ENCODE peak calls at places on chromosomes 7 and 10, in six cellular contexts. O is naive thymus-derived CD4-positive, alpha-beta T cell; C is A549; S is Kasumi-1; E is stimulated activated CD4-positive, alpha-beta T cell treated with anti-CD3 and anti-CD28 coated beads, Interleukin-2, amount 100 ng/mL, for 24 hours; L is activated effector memory CD4-positive, alpha-beta T cell treated with Interleukin-2 at 50 U/mL for 16 hours. M is an unnamed sample.

GRCh38 chr7:1576521-1577253 is 6.9 kb upstream of the PSMG3 start:
- DNase-seq in O (no peak), C (no peak), S (no peak), E (no peak), L (no peak), M (no peak)

GRCh38 chr7:1227814-1228534 is 4.7 kb upstream of the UNCX start:
- DNase-seq in O (no peak), C (no peak), S (peak), E (no peak), L (no peak), M (no peak)

GRCh38 chr7:135169141-135169935 is 1.2 kb downstream of the CYREN start:
- DNase-seq in O (no peak), C (peak), S (peak), E (peak), L (peak), M (peak)

GRCh38 chr7:152866791-152867481 is 107.4 kb downstream of the ACTR3B start:
- DNase-seq in O (no peak), C (no peak), S (no peak), E (no peak), L (no peak), M (no peak)

GRCh38 chr7:90488220-90488619 is 18.8 kb downstream of the PTTG1IP2 start:
- DNase-seq in O (no peak), C (no peak), S (no peak), E (no peak), L (no peak), M (no peak)

GRCh38 chr7:139567647-139568345 is 44.3 kb downstream of the CLEC2L start:
- DNase-seq in O (no peak), C (no peak), S (no peak), E (no peak), L (no peak), M (no peak)

GRCh38 chr10:62708569-62708968 is 96.0 kb upstream of the ADO start:
- DNase-seq in O (no peak), C (no peak), S (no peak), E (no peak), L (no peak), M (no peak)

GRCh38 chr7:131103997-131104396 is 223.7 kb upstream of the MKLN1 start:
- DNase-seq in O (no peak), C (no peak), S (no peak), E (no peak), L (no peak), M (no peak)

GRCh38 chr10:91409069-91409868 is 875 bp upstream of the HECTD2 start:
- DNase-seq in O (no peak), C (peak), S (peak), E (peak), L (peak), M (peak)

GRCh38 chr10:66215005-66215404 is 710.8 kb upstream of the LRRTM3 start:
- DNase-seq in O (no peak), C (peak), S (no peak), E (no peak), L (no peak), M (no peak)

GRCh38 chr7:134024729-134025128 is 102.4 kb upstream of the LRGUK start:
- DNase-seq in O (no peak), C (no peak), S (no peak), E (no peak), L (no peak), M (no peak)

GRCh38 chr10:120671491-120671890 is 179.7 kb upstream of the WDR11 start:
- DNase-seq in O (no peak), C (no peak), S (no peak), E (no peak), L (no peak), M (no peak)

GRCh38 chr10:53744746-53745145 is 972.2 kb upstream of the MBL2 start:
- DNase-seq in O (no peak), C (no peak), S (no peak), E (no peak), L (no peak), M (no peak)

GRCh38 chr10:124697443-124697836 is 46.7 kb downstream of the FAM53B start:
- DNase-seq in O (no peak), C (no peak), S (no peak), E (no peak), L (no peak), M (no peak)

GRCh38 chr10:103780242-103781149 is 74.9 kb downstream of the SH3PXD2A start:
- DNase-seq in O (no peak), C (no peak), S (no peak), E (no peak), L (no peak), M (no peak)

GRCh38 chr10:78306358-78306757 is 272.7 kb downstream of the RPS24 start:
- DNase-seq in O (no peak), C (no peak), S (no peak), E (no peak), L (no peak), M (no peak)

GRCh38 chr10:92572362-92573090 is 1.4 kb downstream of the IDE start:
- DNase-seq in O (no peak), C (no peak), S (no peak), E (no peak), L (no peak), M (no peak)

GRCh38 chr7:140656548-140657515 is 15.9 kb upstream of the ADCK2 start:
- DNase-seq in O (peak), C (no peak), S (peak), E (peak), L (no peak), M (no peak)

GRCh38 chr10:44980309-44981171 is 1.9 kb upstream of the DEPP1 start:
- DNase-seq in O (no peak), C (no peak), S (no peak), E (no peak), L (no peak), M (no peak)

GRCh38 chr10:124171561-124171960 is 78.2 kb upstream of the CHST15 start:
- DNase-seq in O (no peak), C (no peak), S (no peak), E (no peak), L (no peak), M (no peak)

GRCh38 chr10:61902448-61903183 is 1.1 kb downstream of the ARID5B start:
- DNase-seq in O (peak), C (peak), S (peak), E (peak), L (peak), M (peak)

GRCh38 chr10:4338768-4339167 is 487.2 kb upstream of the AKR1E2 start:
- DNase-seq in O (no peak), C (no peak), S (no peak), E (no peak), L (no peak), M (no peak)

GRCh38 chr10:132460071-132460470 is 63.1 kb downstream of the PWWP2B start:
- DNase-seq in O (no peak), C (no peak), S (no peak), E (no peak), L (no peak), M (no peak)

GRCh38 chr10:56920586-56921250 is 559.7 kb upstream of the ZWINT start:
- DNase-seq in O (no peak), C (no peak), S (no peak), E (no peak), L (no peak), M (no peak)

GRCh38 chr10:121310151-121310711 is 288.0 kb downstream of the FGFR2 start:
- DNase-seq in O (no peak), C (no peak), S (no peak), E (no peak), L (no peak), M (no peak)

GRCh38 chr10:122864901-122865300 is 14.5 kb downstream of the FAM24B start:
- DNase-seq in O (no peak), C (peak), S (no peak), E (no peak), L (no peak), M (no peak)

GRCh38 chr10:86373251-86373650 is 6.7 kb upstream of the GRID1 start:
- DNase-seq in O (no peak), C (no peak), S (no peak), E (no peak), L (no peak), M (no peak)

GRCh38 chr10:61417661-61418060 is 35.5 kb downstream of the TMEM26 start:
- DNase-seq in O (no peak), C (no peak), S (no peak), E (no peak), L (no peak), M (no peak)

GRCh38 chr10:93248583-93249227 is 175.0 kb downstream of the CYP26A1 start:
- DNase-seq in O (no peak), C (no peak), S (no peak), E (no peak), L (no peak), M (no peak)

GRCh38 chr7:149772236-149772820 is 1.1 kb downstream of the ZNF467 start:
- DNase-seq in O (no peak), C (no peak), S (peak), E (peak), L (no peak), M (no peak)

GRCh38 chr10:120460776-120461175 is 3.7 kb downstream of the PLPP4 start:
- DNase-seq in O (no peak), C (no peak), S (no peak), E (no peak), L (no peak), M (no peak)

GRCh38 chr10:94760586-94761178 is 1.8 kb upstream of the CYP2C19 start:
- DNase-seq in O (no peak), C (no peak), S (no peak), E (no peak), L (no peak), M (no peak)

GRCh38 chr10:128000660-128001059 is 93.8 kb downstream of the PTPRE start:
- DNase-seq in O (no peak), C (no peak), S (no peak), E (no peak), L (no peak), M (no peak)

M was measured in Jurkat, Clone E6-1.